ENCODE peak calls at places on chromosomes 3 and 15, in ten cellular contexts. V, U, T, N, Y, G, C, H, O and L are unnamed samples.

GRCh38 chr3:2130726-2131125 is 32.1 kb downstream of the CNTN4 start:
- DNase-seq in C (no peak), Y (no peak), U (no peak), G (no peak), V (no peak), T (no peak), O (no peak), H (no peak), N (no peak), L (no peak)

GRCh38 chr3:14411166-14411526 is 8.7 kb downstream of the SLC6A6 start:
- DNase-seq in Y (no peak), G (no peak), C (peak), U (no peak), O (peak), V (no peak), T (no peak), H (no peak), N (no peak), L (no peak)

GRCh38 chr3:125443923-125444322 is 68.8 kb upstream of the ZNF148 start:
- DNase-seq in H (peak), T (no peak), V (peak), Y (no peak), O (no peak), G (peak), C (no peak), N (no peak), U (peak), L (peak)

GRCh38 chr3:2623463-2623862 is 486.7 kb downstream of the IL5RA start:
- DNase-seq in U (peak), T (no peak), H (no peak), N (no peak), O (no peak), Y (no peak), C (no peak), V (no peak), G (peak), L (peak)

GRCh38 chr3:44114142-44114541 is 127.5 kb upstream of the TOPAZ1 start:
- DNase-seq in O (no peak), T (no peak), Y (no peak), C (no peak), G (peak), H (no peak), U (peak), V (peak), N (peak), L (peak)

GRCh38 chr3:40628984-40629383 is 104.2 kb downstream of the ZNF621 start:
- DNase-seq in C (no peak), N (no peak), H (no peak), V (no peak), O (no peak), U (no peak), G (no peak), Y (no peak), T (no peak), L (no peak)

GRCh38 chr3:189186093-189186492 is 14.3 kb downstream of the TPRG1 start:
- DNase-seq in U (peak), C (peak), V (peak), O (no peak), N (no peak), T (no peak), Y (no peak), G (peak), H (no peak), L (peak)

GRCh38 chr3:162007722-162008121 is 511.1 kb downstream of the OTOL1 start:
- DNase-seq in H (peak), V (no peak), G (peak), O (no peak), U (no peak), T (no peak), Y (no peak), N (no peak), C (no peak), L (no peak)

GRCh38 chr3:120331071-120331470 is 18.1 kb downstream of the LRRC58 start:
- DNase-seq in Y (no peak), T (no peak), U (no peak), G (peak), H (no peak), O (no peak), V (peak), C (no peak), N (no peak), L (peak)

GRCh38 chr15:89057506-89058133 is 30.6 kb upstream of the ABHD2 start:
- DNase-seq in N (peak), Y (peak), V (peak), C (peak), O (peak), G (peak), U (peak), T (peak), H (no peak), L (peak)

GRCh38 chr15:40038654-40039543 is at the start of gene SRP14:
- DNase-seq in Y (peak), H (no peak), U (peak), G (peak), C (peak), N (peak), T (peak), V (peak), O (peak), L (peak)

GRCh38 chr3:178795349-178795748 is 259.1 kb downstream of the KCNMB2 start:
- DNase-seq in U (no peak), O (no peak), Y (no peak), C (no peak), H (no peak), T (no peak), V (no peak), N (no peak), G (no peak), L (no peak)

GRCh38 chr15:69559440-69560215 is 107.0 kb downstream of the RPLP1 start:
- DNase-seq in Y (no peak), V (peak), C (no peak), T (no peak), U (peak), H (no peak), O (no peak), G (peak), N (no peak), L (no peak)

GRCh38 chr15:42071717-42072116 is 22.6 kb downstream of the PLA2G4D start:
- DNase-seq in C (no peak), G (no peak), Y (no peak), H (no peak), U (no peak), T (no peak), V (no peak), N (no peak), O (no peak), L (no peak)

GRCh38 chr3:183664913-183665381 is 29.5 kb downstream of the KLHL24 start:
- DNase-seq in Y (no peak), O (no peak), G (peak), U (peak), C (no peak), H (no peak), V (peak), N (no peak), T (no peak), L (peak)

DNA sequence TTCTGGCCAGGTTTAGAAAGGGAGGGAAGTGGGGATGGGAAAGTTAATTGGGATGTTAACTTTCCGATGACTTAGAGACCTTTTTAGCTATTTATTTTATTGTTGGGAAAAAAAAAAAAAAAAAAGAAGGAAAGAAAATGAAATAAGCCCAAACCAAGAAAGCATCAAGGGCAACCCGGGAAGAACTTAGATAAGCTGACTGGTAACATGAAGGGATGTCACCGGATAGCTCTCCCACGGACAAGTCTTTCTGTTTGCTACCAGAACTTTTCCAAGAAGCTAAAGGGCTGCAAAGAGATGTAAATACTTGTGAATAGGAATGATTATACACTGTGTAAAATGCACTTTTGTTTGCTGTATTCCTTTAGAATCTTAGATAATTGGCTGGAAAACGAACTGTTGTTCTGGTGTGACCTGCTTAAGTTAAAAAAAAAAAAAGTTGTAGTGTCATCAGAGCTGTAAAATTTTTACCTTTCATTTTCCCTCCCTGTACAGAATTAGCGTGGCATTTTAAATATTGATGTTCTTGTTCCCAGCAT is 2.8 kb downstream of the FOXB1 start:
- DNase-seq in Y (no peak), T (no peak), C (no peak), U (no peak), N (no peak), H (no peak), V (no peak), O (no peak), G (no peak), L (no peak)
- TF ChIP-seq CTCF in Y (no peak), T (no peak), C (no peak), U (no peak), N (no peak), H (no peak), V (no peak), O (no peak), G (no peak), L (no peak)

GRCh38 chr3:33063651-33064051 is 33.3 kb downstream of the GLB1 start:
- DNase-seq in H (peak), N (peak), G (peak), C (no peak), Y (no peak), V (peak), O (no peak), U (peak), T (no peak), L (peak)

GRCh38 chr3:33067484-33067883 is 29.5 kb downstream of the GLB1 start:
- DNase-seq in V (peak), U (peak), T (no peak), C (no peak), N (no peak), H (no peak), Y (no peak), O (no peak), G (peak), L (no peak)

GRCh38 chr3:33061782-33062181 is 35.2 kb downstream of the GLB1 start:
- DNase-seq in C (no peak), T (no peak), G (peak), U (peak), Y (no peak), O (no peak), H (peak), N (peak), V (peak), L (peak)

GRCh38 chr3:33062814-33063346 is 34.1 kb downstream of the GLB1 start:
- DNase-seq in T (no peak), Y (no peak), H (no peak), O (no peak), C (no peak), G (peak), N (no peak), V (no peak), U (no peak), L (no peak)

GRCh38 chr3:33064929-33065328 is 32.0 kb downstream of the GLB1 start:
- DNase-seq in T (no peak), Y (no peak), C (no peak), G (no peak), V (no peak), O (no peak), H (no peak), U (no peak), N (peak), L (no peak)
- H3K4me3 ChIP-seq in T (no peak), Y (no peak), C (no peak), G (no peak), V (no peak), O (no peak), H (no peak), U (no peak), N (no peak), L (no peak)

DNA sequence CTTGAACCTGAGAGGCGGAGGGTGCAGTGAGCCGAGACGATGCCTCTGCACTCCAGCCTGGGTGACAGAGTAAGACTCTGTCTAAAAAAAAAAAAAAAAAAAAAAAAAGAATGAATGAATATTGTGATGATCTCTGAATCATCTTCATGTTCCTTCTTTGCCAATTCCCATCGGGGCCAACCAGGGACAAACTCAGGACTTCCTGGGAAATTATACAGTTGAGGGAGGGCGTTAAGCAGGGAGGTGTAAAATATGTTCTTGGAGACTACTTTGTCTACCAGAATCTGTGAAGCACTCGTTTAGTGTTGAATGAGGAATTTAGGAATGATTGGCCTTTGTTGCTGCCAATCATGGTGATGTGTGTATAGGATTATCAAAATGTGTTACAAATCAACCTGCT is 210.6 kb downstream of the PTPRG start:
- DNase-seq in T (no peak), V (no peak), U (no peak), G (peak), H (no peak), O (no peak), N (no peak), C (no peak), Y (no peak), L (no peak)
- TF ChIP-seq CTCF in T (no peak), V (no peak), U (no peak), G (no peak), H (no peak), O (no peak), N (no peak), C (no peak), Y (no peak), L (no peak)

GRCh38 chr3:112974178-112974517 is 755 bp downstream of the CD200R1 start:
- DNase-seq in N (no peak), H (no peak), C (no peak), G (no peak), V (no peak), T (no peak), Y (no peak), O (no peak), U (no peak), L (no peak)
- H3K4me3 ChIP-seq in N (no peak), H (no peak), C (no peak), G (no peak), V (no peak), T (peak), Y (no peak), O (peak), U (no peak), L (no peak)

GRCh38 chr15:25624504-25625172 is 185.8 kb upstream of the UBE3A start:
- DNase-seq in H (no peak), U (no peak), Y (no peak), C (no peak), O (no peak), T (no peak), N (no peak), G (no peak), V (no peak), L (no peak)

GRCh38 chr15:25620466-25620865 is 181.6 kb upstream of the UBE3A start:
- DNase-seq in N (no peak), U (no peak), O (no peak), T (no peak), G (no peak), C (no peak), Y (no peak), V (no peak), H (no peak), L (no peak)

GRCh38 chr15:25619076-25619475 is 180.3 kb upstream of the UBE3A start:
- DNase-seq in Y (no peak), C (no peak), V (no peak), T (no peak), U (no peak), N (no peak), O (no peak), H (no peak), G (no peak), L (no peak)

GRCh38 chr15:25619761-25620160 is 180.9 kb upstream of the UBE3A start:
- DNase-seq in G (no peak), N (no peak), H (no peak), C (no peak), Y (no peak), V (no peak), O (no peak), U (no peak), T (no peak), L (no peak)

GRCh38 chr15:25623708-25624107 is 184.9 kb upstream of the UBE3A start:
- DNase-seq in T (no peak), G (no peak), U (no peak), V (no peak), H (no peak), Y (no peak), N (no peak), C (no peak), O (no peak), L (no peak)
- TF ChIP-seq CTCF in T (no peak), G (no peak), U (no peak), V (no peak), H (no peak), Y (no peak), N (no peak), C (no peak), O (no peak), L (no peak)